ENCODE peak calls at places on chromosomes 1 and 21, in eight cellular contexts. T is neural crest cell; N is KG1; C is NCI-H146; P is activated T-helper 1 cell treated with anti-CD3 and anti-CD28 coated beads, Interleukin-2, amount 50 U/mL, for 16 hours; V is NCI-H82; H is keratinocyte; Q is HT-29. F is an unnamed sample.

GRCh38 chr1:5891736-5892135 is 100.5 kb downstream of the NPHP4 start:
- DNase-seq in C (no peak), V (no peak), Q (no peak), P (no peak), N (no peak), T (no peak), H (no peak), F (peak; percentile 46)

GRCh38 chr1:38418195-38419030 is 371.8 kb upstream of the POU3F1 start:
- DNase-seq in N (no peak), Q (no peak), V (peak; percentile 22), P (no peak), T (no peak), H (no peak), C (no peak), F (peak; percentile 2)

GRCh38 chr1:54842963-54843362 is 41.8 kb upstream of the TTC22 start:
- DNase-seq in V (no peak), C (no peak), T (no peak), H (no peak), N (no peak), P (no peak), Q (no peak), F (no peak)

GRCh38 chr1:46405204-46405555 is 11.1 kb downstream of the FAAH start:
- DNase-seq in P (no peak), Q (no peak), N (no peak), T (no peak), V (no peak), C (no peak), H (no peak), F (no peak)

GRCh38 chr1:202165942-202166843 is 5.8 kb upstream of the PTPN7 start:
- DNase-seq in V (no peak), H (no peak), P (no peak), C (no peak), Q (no peak), T (no peak), N (no peak), F (no peak)

GRCh38 chr1:204345425-204345824 is 14.3 kb downstream of the PLEKHA6 start:
- DNase-seq in V (no peak), P (no peak), N (no peak), H (no peak), T (no peak), Q (no peak), C (no peak), F (no peak)

GRCh38 chr1:22053861-22054770 is 1.6 kb downstream of the CDC42 start:
- DNase-seq in Q (no peak), H (no peak), T (no peak), C (no peak), N (no peak), P (no peak), V (no peak), F (no peak)

GRCh38 chr1:195584870-195585624 is 1023.2 kb downstream of the KCNT2 start:
- DNase-seq in N (no peak), P (no peak), V (peak; percentile 19), T (no peak), Q (peak; percentile 6), C (no peak), H (no peak), F (no peak)

GRCh38 chr21:46570119-46570518 is 34.8 kb downstream of the S100B start:
- DNase-seq in P (no peak), Q (no peak), C (no peak), N (no peak), V (no peak), H (no peak), T (no peak), F (no peak)

GRCh38 chr1:115761601-115762302 is 6.8 kb downstream of the CASQ2 start:
- DNase-seq in H (no peak), C (no peak), P (no peak), T (no peak), Q (peak; percentile 53), V (peak; percentile 26), N (no peak), F (peak; percentile 75)

GRCh38 chr1:235613617-235614016 is 36.0 kb downstream of the GNG4 start:
- DNase-seq in H (no peak), C (no peak), Q (no peak), N (no peak), T (no peak), V (no peak), P (no peak), F (no peak)

GRCh38 chr1:10514490-10515235 is 39.9 kb downstream of the PEX14 start:
- DNase-seq in V (peak; percentile 85), N (no peak), Q (peak; percentile 61), H (no peak), T (no peak), C (peak; percentile 17), P (no peak), F (no peak)

F was measured in iris pigment epithelial cell.